ENCODE peak calls at places on chromosome 1, in ten cellular contexts. G, N, C, M, T, A, U, J, W and P are unnamed samples. For H3K4me1, the result is how much of the 10 kb centered on the place peaks cover.

GRCh38 chr1:107175102-107175501 is 34.3 kb downstream of the NTNG1 start:
- DNase-seq in U (no peak), J (no peak), G (no peak), T (no peak), M (no peak), A (no peak), C (no peak), W (no peak), N (no peak), P (no peak)

GRCh38 chr1:21937372-21938121 is 437 bp upstream of the HSPG2 start:
- DNase-seq in W (peak), G (peak), U (peak), J (peak), N (peak), M (peak), C (peak), A (peak), T (peak), P (peak)

GRCh38 chr1:151372411-151372934 is at the start of gene SELENBP1:
- DNase-seq in A (peak), W (peak), J (peak), U (peak), N (peak), T (peak), G (peak), M (peak), C (peak), P (peak)

GRCh38 chr1:154521695-154522094 is 19.5 kb upstream of the SHE start:
- DNase-seq in C (no peak), N (no peak), M (no peak), T (no peak), A (no peak), W (no peak), U (no peak), J (no peak), G (peak), P (no peak)

GRCh38 chr1:65812065-65812464 is 19.4 kb downstream of the PDE4B start:
- DNase-seq in M (peak), J (peak), G (no peak), U (peak), T (peak), N (peak), C (peak), A (no peak), W (no peak), P (peak)

GRCh38 chr1:185846672-185847440 is 112.7 kb downstream of the HMCN1 start:
- DNase-seq in J (no peak), C (no peak), N (no peak), T (no peak), A (no peak), W (no peak), M (no peak), G (no peak), U (no peak), P (no peak)

GRCh38 chr1:193322218-193322617 is 135.8 kb upstream of the B3GALT2 start:
- DNase-seq in J (peak), A (no peak), U (no peak), G (no peak), C (no peak), T (peak), W (no peak), N (peak), M (no peak), P (no peak)

GRCh38 chr1:42684139-42684538 is 1.9 kb downstream of the YBX1 start:
- DNase-seq in C (peak), T (no peak), W (no peak), N (peak), G (no peak), J (peak), M (no peak), U (no peak), A (no peak), P (peak)

GRCh38 chr1:240237305-240237721 is 145.6 kb downstream of the FMN2 start:
- DNase-seq in M (peak), A (no peak), T (no peak), G (no peak), U (no peak), C (no peak), J (no peak), N (peak), W (no peak), P (no peak)

GRCh38 chr1:2168090-2168489 is 26.5 kb downstream of the FAAP20 start:
- DNase-seq in A (no peak), N (no peak), U (no peak), G (no peak), C (no peak), T (no peak), M (no peak), W (no peak), J (no peak), P (no peak)

GRCh38 chr1:33047839-33048305 is 11.2 kb upstream of the AK2 start:
- DNase-seq in J (peak), C (peak), W (no peak), U (no peak), T (no peak), G (no peak), N (peak), M (no peak), A (no peak), P (no peak)

GRCh38 chr1:65958561-65959350 is 166.1 kb downstream of the PDE4B start:
- DNase-seq in U (no peak), W (no peak), M (no peak), N (peak), T (no peak), C (peak), A (no peak), J (peak), G (no peak), P (no peak)

GRCh38 chr1:201307760-201308499 is 24.6 kb downstream of the PKP1 start:
- DNase-seq in W (no peak), U (no peak), G (no peak), A (no peak), J (peak), N (no peak), M (no peak), C (peak), T (peak), P (peak)
- H3K4me1 ChIP-seq in W (under half), U (under half), G (under half), A (under half), J (half or more), N (under half), M (under half), C (under half), T (half or more), P (under half)

DNA sequence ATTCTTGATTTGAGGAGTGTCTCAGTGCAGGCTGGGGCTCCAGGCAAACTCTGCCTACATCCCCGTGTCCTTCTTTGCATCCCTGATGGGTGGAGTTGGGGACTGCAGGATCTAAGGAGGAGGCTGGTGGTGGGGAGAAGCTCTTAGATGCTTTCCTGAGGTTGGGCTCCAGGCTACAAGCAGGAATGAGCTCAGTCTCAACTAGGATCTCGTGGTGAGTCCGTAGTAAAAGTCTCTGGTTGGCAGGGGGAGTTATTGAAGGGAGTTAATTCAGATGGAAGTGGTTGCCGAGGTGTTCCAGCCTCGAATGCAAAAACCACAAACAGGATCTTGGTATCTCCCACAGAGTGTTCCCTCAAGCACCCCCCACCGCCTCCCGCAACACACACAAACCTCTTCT is 35.0 kb downstream of the TMCC2 start:
- DNase-seq in N (no peak), C (no peak), W (no peak), T (no peak), U (no peak), J (no peak), M (no peak), A (no peak), G (no peak), P (no peak)
- H3K4me1 ChIP-seq in N (under half), C (under half), W (under half), T (under half), U (under half), J (under half), M (under half), A (under half), G (under half), P (under half)

GRCh38 chr1:119960501-119960900 is 64.2 kb upstream of the ADAM30 start:
- DNase-seq in J (no peak), M (no peak), T (no peak), G (no peak), W (no peak), A (no peak), C (no peak), U (no peak), N (no peak), P (no peak)
- H3K4me1 ChIP-seq in J (under half), M (under half), T (under half), G (half or more), W (under half), A (under half), C (under half), U (under half), N (under half), P (under half)

GRCh38 chr1:92951141-92951582 is 10.1 kb downstream of the DIPK1A start:
- DNase-seq in A (no peak), W (no peak), J (peak), N (peak), U (no peak), M (no peak), G (no peak), T (peak), C (peak), P (peak)
- H3K4me1 ChIP-seq in A (under half), W (under half), J (under half), N (under half), U (under half), M (under half), G (under half), T (under half), C (under half), P (under half)

GRCh38 chr1:23903754-23904153 is 9.4 kb downstream of the CNR2 start:
- DNase-seq in N (no peak), G (no peak), A (no peak), U (no peak), C (no peak), W (no peak), T (no peak), J (no peak), M (no peak), P (no peak)
- H3K4me1 ChIP-seq in N (under half), G (under half), A (under half), U (under half), C (under half), W (under half), T (under half), J (under half), M (under half), P (under half)

DNA sequence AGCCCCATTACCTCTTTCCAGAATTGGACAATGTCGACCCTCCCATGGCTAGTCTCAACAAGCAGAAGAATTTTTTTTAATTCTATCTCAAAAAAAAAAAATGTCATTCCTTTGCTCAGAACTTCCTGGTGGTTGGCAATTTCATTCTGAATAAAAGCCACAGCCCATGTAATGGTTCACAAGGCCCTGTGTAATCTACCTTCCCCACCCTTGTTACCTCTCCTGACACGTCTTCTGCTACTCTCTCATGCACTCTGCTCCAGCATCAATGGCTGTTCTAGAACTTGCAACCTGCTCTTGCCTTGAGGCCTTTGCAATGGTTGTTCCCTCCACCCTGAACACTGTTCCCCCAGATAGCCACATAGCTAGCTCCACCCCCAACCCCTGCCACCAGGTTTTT is 25.4 kb downstream of the NUAK2 start:
- DNase-seq in C (no peak), A (no peak), N (no peak), G (no peak), T (no peak), W (no peak), M (no peak), J (no peak), U (no peak), P (no peak)
- H3K4me1 ChIP-seq in C (under half), A (under half), N (under half), G (under half), T (half or more), W (under half), M (under half), J (under half), U (under half), P (under half)

DNA sequence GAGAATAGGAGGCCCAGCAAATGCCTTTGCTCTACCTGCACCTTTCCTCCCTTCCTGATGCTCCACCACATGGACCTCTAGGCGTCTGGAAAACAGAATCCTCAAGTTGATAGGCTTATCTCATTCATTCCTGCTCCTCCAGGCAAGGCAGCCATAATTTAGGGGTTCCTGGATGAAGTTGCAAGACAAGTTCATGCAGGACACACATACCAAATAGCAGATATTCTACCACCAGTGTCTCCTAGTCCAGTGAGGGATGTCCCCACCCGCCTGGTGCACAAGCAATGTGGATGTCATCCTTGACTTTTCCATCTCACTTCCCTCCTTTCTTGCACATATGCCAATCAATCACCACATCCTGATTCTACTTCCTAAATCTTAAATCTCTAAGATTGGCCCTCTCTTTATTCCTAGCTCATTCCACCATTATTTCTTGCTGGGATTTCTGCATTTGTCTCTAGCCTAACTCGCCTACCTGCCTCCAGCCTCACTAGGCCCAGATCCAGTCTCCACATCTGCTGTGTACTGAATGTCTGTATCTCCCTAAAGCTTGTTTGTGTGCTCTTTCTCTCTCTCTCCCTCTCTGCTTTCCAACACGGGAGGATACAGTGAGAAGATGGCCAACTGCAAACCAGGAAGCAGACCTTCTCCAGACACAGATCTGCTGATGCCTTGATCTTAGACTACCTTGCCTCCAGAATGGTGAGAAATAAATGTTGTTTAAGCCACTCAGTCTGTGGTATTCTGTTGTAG is 40.5 kb downstream of the CD34 start:
- DNase-seq in C (no peak), U (no peak), N (no peak), A (no peak), J (no peak), G (no peak), T (no peak), M (no peak), W (no peak), P (no peak)
- H3K4me1 ChIP-seq in C (under half), U (under half), N (under half), A (under half), J (under half), G (under half), T (under half), M (under half), W (under half), P (under half)

GRCh38 chr1:202031796-202032195 is 21.4 kb downstream of the ELF3 start:
- DNase-seq in J (no peak), M (no peak), G (no peak), T (no peak), U (no peak), A (no peak), W (no peak), C (no peak), N (no peak), P (no peak)

GRCh38 chr1:202034149-202034682 is 23.8 kb downstream of the ELF3 start:
- DNase-seq in A (no peak), U (no peak), T (no peak), N (no peak), J (no peak), W (no peak), C (no peak), G (no peak), M (no peak), P (no peak)

GRCh38 chr1:202029727-202030126 is 19.3 kb downstream of the ELF3 start:
- DNase-seq in W (no peak), M (no peak), A (no peak), G (no peak), J (no peak), U (no peak), C (no peak), N (no peak), T (no peak), P (no peak)

GRCh38 chr1:202034683-202035462 is 24.5 kb downstream of the ELF3 start:
- DNase-seq in U (peak), C (peak), N (peak), W (peak), G (peak), M (peak), A (peak), T (peak), J (peak), P (peak)

DNA sequence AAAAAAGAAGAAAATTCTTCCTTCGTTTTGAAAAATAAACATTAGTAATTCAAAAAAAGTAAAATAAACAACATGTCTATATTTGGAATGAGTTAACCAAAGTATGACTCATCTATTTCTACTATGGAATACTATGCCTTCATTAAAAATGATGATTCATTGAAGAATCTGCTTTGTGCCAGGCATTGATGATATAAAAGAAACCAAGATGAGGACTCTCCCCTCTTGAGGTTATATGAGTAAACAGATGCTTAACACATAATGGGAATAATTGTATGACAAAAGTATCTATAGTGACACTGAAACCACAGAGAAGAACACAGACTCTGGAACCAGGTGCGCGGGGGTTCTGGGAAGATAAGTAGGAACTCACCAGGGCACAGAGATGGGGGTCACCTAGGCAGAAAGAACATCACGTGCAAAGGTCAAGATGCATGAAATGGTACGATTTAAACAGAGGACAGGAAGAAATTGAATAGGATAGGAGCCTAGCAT is 18.8 kb downstream of the ELF3 start:
- DNase-seq in G (no peak), N (peak), J (peak), W (no peak), A (no peak), U (no peak), T (peak), M (no peak), C (no peak), P (no peak)
- H3K4me1 ChIP-seq in G (under half), N (under half), J (under half), W (under half), A (under half), U (under half), T (half or more), M (under half), C (under half), P (under half)